ENCODE peak calls at places on chromosomes 13 and 19, in ten cellular contexts. O is AG09309, Z is A172, B is EH, J is NAMALWA, G is hepatic stellate cell, R is ELF-1, K is DMS 273 treated with DMSO at 0.1 percent for 48 hours, L is GM12892, U is mesothelial cell of epicardium. D is an unnamed sample.
A peak's percentile ranks its signal among the peaks of the same experiment; 100 is the strongest.

GRCh38 chr13:60078226-60078625 is 85.5 kb downstream of the DIAPH3 start:
- DNase-seq in B (no peak), O (no peak), K (no peak), G (no peak), J (no peak), R (no peak), U (no peak), L (no peak), Z (no peak), D (no peak)

GRCh38 chr19:48530044-48530720 is 18.5 kb upstream of the LMTK3 start:
- DNase-seq in G (no peak), K (no peak), R (peak; percentile 51), L (no peak), O (no peak), J (no peak), B (peak; percentile 52), U (no peak), Z (no peak), D (no peak)

GRCh38 chr13:95643814-95644598 is 500 bp downstream of the DZIP1 start:
- DNase-seq in O (no peak), G (peak; percentile 33), J (no peak), Z (peak; percentile 13), L (no peak), B (peak; percentile 57), R (no peak), K (no peak), U (no peak), D (no peak)

GRCh38 chr13:49395416-49396277 is 48.2 kb downstream of the CAB39L start:
- DNase-seq in U (no peak), G (no peak), Z (no peak), K (no peak), O (no peak), J (no peak), L (no peak), B (peak; percentile 36), R (no peak), D (no peak)

GRCh38 chr19:4234142-4234861 is 5.0 kb downstream of the EBI3 start:
- DNase-seq in R (no peak), U (no peak), L (no peak), Z (no peak), O (no peak), J (no peak), K (no peak), G (no peak), B (no peak), D (no peak)

GRCh38 chr13:33252103-33252502 is 33.5 kb downstream of the STARD13 start:
- DNase-seq in O (no peak), G (no peak), Z (no peak), R (no peak), K (no peak), J (no peak), L (no peak), U (no peak), B (no peak), D (no peak)

GRCh38 chr19:45107621-45108170 is 14.7 kb downstream of the PPP1R37 start:
- DNase-seq in Z (no peak), K (no peak), J (no peak), O (no peak), R (no peak), G (no peak), U (no peak), B (no peak), L (no peak), D (no peak)

GRCh38 chr13:49651775-49652690 is 23.7 kb downstream of the ARL11 start:
- DNase-seq in B (no peak), K (no peak), Z (no peak), G (no peak), O (no peak), R (no peak), L (no peak), U (no peak), J (no peak), D (no peak)

GRCh38 chr19:51689751-51690358 is 3.3 kb upstream of the SPACA6 start:
- DNase-seq in J (no peak), R (peak; percentile 81), L (no peak), U (peak; percentile 37), Z (no peak), O (no peak), B (peak; percentile 50), K (no peak), G (no peak), D (no peak)

GRCh38 chr19:4375164-4375619 is 25.2 kb downstream of the SH3GL1 start:
- DNase-seq in R (peak; percentile 94), Z (peak; percentile 89), U (peak; percentile 53), B (peak; percentile 51), K (no peak), O (no peak), G (no peak), J (no peak), L (no peak), D (no peak)

GRCh38 chr19:38904463-38905185 is 4.9 kb downstream of the NFKBIB start:
- DNase-seq in U (no peak), R (no peak), Z (no peak), B (no peak), K (no peak), G (no peak), O (no peak), L (no peak), J (no peak), D (no peak)

D was measured in activated T-helper 1 cell treated with Interleukin-2 at 50 U/mL for 16 hours.